ENCODE peak calls at places on chromosomes 13 and 19, in ten cellular contexts. X is AG04449; Y is hippocampal formation; D is NT2/D1; R is GM04504; A is NCI-H1092 treated with DMSO at 0.1 percent for 48 hours; V is uterus; O is stimulated activated CD4-positive, alpha-beta T cell treated with anti-CD3 and anti-CD28 coated beads, Interleukin-15, amount 100 ng/mL, for 48 hours; L is breast epithelium; H is kidney glomerular epithelial cell. J is an unnamed sample.
A peak's percentile ranks its signal among the peaks of the same experiment; 100 is the strongest.

GRCh38 chr19:44113138-44113783 is at the start of gene ZNF225:
- DNase-seq in X (peak; percentile 91), Y (peak; percentile 100), D (peak; percentile 95), R (peak; percentile 98), A (peak; percentile 95), V (peak; percentile 98), O (peak; percentile 79), L (peak; percentile 97), H (peak; percentile 98), J (peak; percentile 92)

GRCh38 chr19:36152061-36152885 is at the start of gene COX7A1:
- DNase-seq in X (no peak), Y (no peak), D (no peak), R (no peak), A (no peak), V (peak; percentile 74), O (no peak), L (peak; percentile 67), H (no peak), J (no peak)

GRCh38 chr19:37936166-37936565 is 29.2 kb downstream of the SIPA1L3 start:
- DNase-seq in X (no peak), Y (no peak), D (no peak), R (no peak), A (no peak), V (no peak), O (no peak), L (no peak), H (no peak), J (no peak)

GRCh38 chr19:38304866-38305429 is 897 bp downstream of the C19orf33 start:
- DNase-seq in X (no peak), Y (no peak), D (peak; percentile 8), R (no peak), A (no peak), V (no peak), O (no peak), L (peak; percentile 54), H (peak; percentile 65), J (no peak)

GRCh38 chr19:6278740-6279619 is 795 bp downstream of the MLLT1 start:
- DNase-seq in X (no peak), Y (no peak), D (no peak), R (no peak), A (no peak), V (peak; percentile 28), O (no peak), L (no peak), H (no peak), J (no peak)

GRCh38 chr13:30698023-30698422 is 37.3 kb upstream of the ALOX5AP start:
- DNase-seq in X (no peak), Y (no peak), D (no peak), R (no peak), A (no peak), V (no peak), O (no peak), L (no peak), H (no peak), J (peak; percentile 25)

GRCh38 chr19:35629332-35629633 is 447 bp downstream of the RBM42 start:
- DNase-seq in X (no peak), Y (no peak), D (no peak), R (no peak), A (no peak), V (no peak), O (no peak), L (no peak), H (no peak), J (no peak)

GRCh38 chr13:38941353-38941945 is 49.2 kb downstream of the STOML3 start:
- DNase-seq in X (no peak), Y (no peak), D (no peak), R (no peak), A (no peak), V (no peak), O (no peak), L (no peak), H (no peak), J (no peak)

GRCh38 chr19:11268783-11269267 is 6.5 kb upstream of the DOCK6 start:
- DNase-seq in X (no peak), Y (no peak), D (no peak), R (peak; percentile 44), A (no peak), V (peak; percentile 85), O (no peak), L (peak; percentile 60), H (no peak), J (no peak)

GRCh38 chr19:29120471-29120870 is 92.5 kb downstream of the UQCRFS1 start:
- DNase-seq in X (no peak), Y (no peak), D (no peak), R (no peak), A (no peak), V (no peak), O (no peak), L (no peak), H (no peak), J (no peak)

GRCh38 chr13:44311011-44311481 is 62.6 kb upstream of the SERP2 start:
- DNase-seq in X (no peak), Y (no peak), D (no peak), R (no peak), A (peak; percentile 84), V (no peak), O (no peak), L (peak; percentile 81), H (no peak), J (no peak)

GRCh38 chr19:46601318-46602224 is at the start of gene CALM3:
- DNase-seq in X (no peak), Y (no peak), D (no peak), R (no peak), A (no peak), V (no peak), O (no peak), L (no peak), H (no peak), J (no peak)